ENCODE peak calls at places on chromosomes 11 and 22, in four cellular contexts. C is fibroblast of lung, N is cardiac muscle cell, Q is Peyer's patch. O is an unnamed sample. For H3K4me1, the result is how much of the 10 kb centered on the place peaks cover.

GRCh38 chr22:21741059-21741458 is 5.5 kb upstream of the YPEL1 start:
- DNase-seq in C (no peak), N (no peak), Q (no peak), O (no peak)

GRCh38 chr22:49826603-49827306 is 918 bp downstream of the BRD1 start:
- DNase-seq in C (peak), N (peak), Q (peak), O (peak)

GRCh38 chr22:28075260-28075981 is 156.4 kb upstream of the PITPNB start:
- DNase-seq in C (peak), N (peak), Q (peak), O (no peak)

GRCh38 chr11:95338430-95338991 is 107.5 kb upstream of the SESN3 start:
- DNase-seq in C (peak), N (peak), Q (no peak), O (peak)

GRCh38 chr22:28139993-28140392 is 220.9 kb upstream of the PITPNB start:
- DNase-seq in C (peak), N (peak), Q (no peak), O (no peak)

GRCh38 chr11:64854534-64855502 is 10.4 kb upstream of the CDC42BPG start:
- DNase-seq in C (peak), N (peak), Q (peak), O (peak)

GRCh38 chr22:27557554-27558060 is 243.9 kb downstream of the MN1 start:
- DNase-seq in C (no peak), N (no peak), Q (no peak), O (no peak)

GRCh38 chr11:114201219-114201618 is 95.0 kb upstream of the NNMT start:
- DNase-seq in C (no peak), N (no peak), Q (no peak), O (no peak)

GRCh38 chr11:108788565-108789199 is 123.8 kb downstream of the DDX10 start:
- DNase-seq in C (peak), N (peak), Q (no peak), O (no peak)

DNA sequence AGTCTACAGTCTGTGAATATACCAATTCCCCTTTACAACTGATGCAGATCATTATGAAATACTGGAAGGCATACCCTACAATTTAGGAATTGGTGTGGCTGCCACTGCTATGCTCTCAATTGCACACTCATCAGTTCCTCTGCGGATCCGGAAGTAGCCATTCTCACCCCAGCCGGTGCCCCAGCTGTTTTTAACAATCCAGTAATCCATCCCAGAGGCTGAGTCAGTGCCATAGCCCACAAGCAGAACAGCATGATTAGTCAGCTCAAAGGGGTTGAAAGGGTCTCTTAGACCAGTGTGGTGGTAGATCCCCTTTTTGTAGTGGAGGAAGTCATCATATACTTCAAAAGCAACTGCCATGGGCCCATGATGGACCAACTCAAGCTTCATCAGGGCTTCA is 43.6 kb downstream of the CTSC start:
- DNase-seq in C (peak), N (no peak), Q (no peak), O (peak)
- H3K4me1 ChIP-seq in C (under half), N (under half), Q (under half), O (under half)

DNA sequence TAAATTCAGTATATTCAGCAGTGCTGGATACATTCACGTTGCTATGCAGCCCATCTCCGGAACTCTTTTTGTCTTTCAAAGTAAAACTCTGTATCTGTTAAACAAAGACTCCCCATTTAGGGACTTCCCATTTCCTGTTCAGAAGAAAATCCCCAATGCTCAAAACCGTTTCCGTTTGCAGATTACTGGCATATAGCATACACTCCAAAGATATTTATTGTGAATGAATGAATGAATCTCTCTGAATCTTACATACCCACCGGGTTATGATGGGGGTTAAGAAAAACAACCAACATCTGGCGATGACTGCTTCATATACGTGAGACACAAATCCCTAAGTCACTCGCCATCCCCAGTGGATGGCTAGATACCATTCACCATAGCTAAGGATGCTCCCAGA is 1.6 kb downstream of the THY1 start:
- DNase-seq in C (peak), N (no peak), Q (no peak), O (no peak)
- H3K4me3 ChIP-seq in C (peak), N (no peak), Q (no peak), O (no peak)

GRCh38 chr11:19284881-19285280 is 44.1 kb upstream of the E2F8 start:
- DNase-seq in C (no peak), N (no peak), Q (no peak), O (no peak)

GRCh38 chr11:19283998-19284397 is 43.3 kb upstream of the E2F8 start:
- DNase-seq in C (no peak), N (no peak), Q (no peak), O (no peak)

GRCh38 chr11:19279455-19279854 is 38.7 kb upstream of the E2F8 start:
- DNase-seq in C (no peak), N (no peak), Q (no peak), O (no peak)

GRCh38 chr11:19281555-19281954 is 40.8 kb upstream of the E2F8 start:
- DNase-seq in C (no peak), N (no peak), Q (no peak), O (no peak)

GRCh38 chr11:19281041-19281440 is 40.3 kb upstream of the E2F8 start:
- DNase-seq in C (no peak), N (no peak), Q (no peak), O (no peak)
- H3K4me1 ChIP-seq in C (under half), N (under half), Q (under half), O (under half)

GRCh38 chr11:130509942-130510341 is 61.5 kb downstream of the ADAMTS15 start:
- DNase-seq in C (no peak), N (no peak), Q (no peak), O (no peak)
- H3K4me3 ChIP-seq in C (no peak), N (no peak), Q (no peak), O (no peak)

GRCh38 chr11:68199295-68199987 is 13.7 kb downstream of the KMT5B start:
- DNase-seq in C (no peak), N (no peak), Q (no peak), O (no peak)
- H3K4me1 ChIP-seq in C (under half), N (under half), Q (under half), O (under half)

DNA sequence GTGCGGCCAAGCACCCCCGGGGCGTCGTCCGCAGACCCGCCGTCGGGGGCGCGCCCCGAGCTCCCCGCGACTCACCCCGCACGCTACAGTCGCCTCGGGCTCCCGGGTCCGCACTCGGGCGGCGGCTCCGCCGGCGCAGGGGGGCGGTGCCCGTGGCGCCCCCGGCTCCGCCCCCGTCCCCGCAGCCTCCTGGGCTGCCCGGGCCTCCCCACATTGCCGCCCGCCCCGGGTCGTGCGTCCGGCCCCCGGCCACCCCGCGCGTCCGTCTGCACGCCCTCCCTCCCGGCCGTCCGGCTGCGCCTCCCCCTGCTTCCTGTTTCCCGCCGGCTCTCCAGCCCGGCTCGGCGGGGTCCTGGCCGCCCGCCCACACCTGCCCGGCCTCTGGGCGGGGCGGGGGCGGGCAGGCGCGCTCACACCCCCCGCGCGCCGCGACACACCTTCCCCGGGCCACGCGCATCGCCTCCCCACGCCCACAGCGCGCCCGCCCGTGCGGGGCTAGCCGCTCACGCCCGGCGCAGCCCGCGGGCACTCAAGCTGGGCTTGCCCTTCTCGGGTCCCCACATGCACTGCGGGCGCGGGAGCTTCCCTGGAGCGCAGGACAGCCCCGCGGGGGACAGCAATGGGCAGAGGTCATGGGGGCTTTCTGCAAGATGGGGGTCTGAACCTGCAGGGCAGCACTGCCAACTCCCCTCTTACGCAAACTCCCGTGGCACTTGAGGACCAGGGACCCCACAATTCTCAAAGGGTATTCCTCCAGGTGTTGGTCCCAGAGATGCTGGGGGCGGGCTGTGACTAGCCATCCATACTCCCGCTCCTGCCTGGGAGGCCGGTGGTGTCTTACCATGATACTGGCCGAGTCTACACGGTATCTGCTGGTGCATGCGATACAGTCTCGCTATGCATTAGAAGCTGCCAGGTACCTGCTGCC is at the start of gene CARD10:
- DNase-seq in C (peak), N (peak), Q (peak), O (no peak)
- H3K4me3 ChIP-seq in C (peak), N (peak), Q (peak), O (peak)

GRCh38 chr22:45966892-45967365 is 10.0 kb downstream of the WNT7B start:
- DNase-seq in C (no peak), N (no peak), Q (no peak), O (no peak)
- H3K4me1 ChIP-seq in C (under half), N (under half), Q (under half), O (under half)

GRCh38 chr11:67368621-67369020 is 4.8 kb downstream of the CLCF1 start:
- DNase-seq in C (no peak), N (no peak), Q (no peak), O (no peak)

GRCh38 chr11:67371199-67371548 is 2.2 kb downstream of the CLCF1 start:
- DNase-seq in C (no peak), N (no peak), Q (no peak), O (no peak)

GRCh38 chr11:67369275-67369674 is 4.1 kb downstream of the CLCF1 start:
- DNase-seq in C (no peak), N (no peak), Q (no peak), O (no peak)

GRCh38 chr11:67370351-67371076 is 2.9 kb downstream of the CLCF1 start:
- DNase-seq in C (peak), N (peak), Q (no peak), O (no peak)

GRCh38 chr11:67369801-67370284 is 3.6 kb downstream of the CLCF1 start:
- DNase-seq in C (peak), N (no peak), Q (no peak), O (no peak)
- H3K4me3 ChIP-seq in C (no peak), N (no peak), Q (no peak), O (no peak)